ENCODE peak calls at places on chromosome 14, in four cellular contexts. P, I, D and Z are unnamed samples. For H3K9me3, the result is how much of the 10 kb centered on the place peaks cover.

GRCh38 chr14:67680121-67680602 is 5.7 kb upstream of the VTI1B start:
- DNase-seq in D (peak), P (no peak), I (no peak), Z (no peak)

GRCh38 chr14:94110552-94111181 is at the start of gene IFI27:
- DNase-seq in I (peak), P (no peak), D (peak), Z (peak)

GRCh38 chr14:102028733-102029132 is 58.1 kb downstream of the HSP90AA1 start:
- DNase-seq in P (no peak), D (peak), I (no peak), Z (no peak)

GRCh38 chr14:101400815-101401214 is 160.5 kb upstream of the DIO3 start:
- DNase-seq in P (no peak), D (peak), I (no peak), Z (peak)

GRCh38 chr14:97719931-97720330 is 922.7 kb downstream of the VRK1 start:
- DNase-seq in I (no peak), D (no peak), P (no peak), Z (no peak)

GRCh38 chr14:65993103-65993502 is 493.1 kb upstream of the CCDC196 start:
- DNase-seq in D (no peak), P (no peak), I (no peak), Z (no peak)

GRCh38 chr14:58301416-58301815 is 3.1 kb downstream of the ARID4A start:
- DNase-seq in D (no peak), P (no peak), I (no peak), Z (no peak)

GRCh38 chr14:93051600-93052546 is 63.9 kb downstream of the ITPK1 start:
- DNase-seq in P (no peak), D (no peak), I (no peak), Z (no peak)

GRCh38 chr14:101980700-101981099 is 16.3 kb downstream of the DYNC1H1 start:
- DNase-seq in I (peak), P (peak), D (peak), Z (no peak)

GRCh38 chr14:93713726-93714405 is 74.4 kb downstream of the PRIMA1 start:
- DNase-seq in D (no peak), I (no peak), P (no peak), Z (no peak)

GRCh38 chr14:95527392-95528002 is 7.4 kb upstream of the GLRX5 start:
- DNase-seq in P (peak), I (peak), D (peak), Z (peak)

GRCh38 chr14:33120341-33120740 is 181.7 kb downstream of the NPAS3 start:
- DNase-seq in P (no peak), I (no peak), D (peak), Z (no peak)

GRCh38 chr14:32419429-32419828 is 90.3 kb downstream of the AKAP6 start:
- DNase-seq in D (no peak), I (no peak), P (no peak), Z (no peak)

GRCh38 chr14:99541677-99542470 is 60.7 kb downstream of the CCNK start:
- DNase-seq in P (no peak), D (no peak), I (no peak), Z (no peak)

GRCh38 chr14:46368275-46368674 is 283.3 kb downstream of the RPL10L start:
- DNase-seq in P (peak), D (no peak), I (no peak), Z (no peak)

GRCh38 chr14:20118795-20119194 is 8.3 kb downstream of the OR4K17 start:
- DNase-seq in P (no peak), I (no peak), D (no peak), Z (no peak)

GRCh38 chr14:20112321-20112720 is 1.8 kb downstream of the OR4K17 start:
- DNase-seq in P (no peak), D (no peak), I (no peak), Z (no peak)

DNA sequence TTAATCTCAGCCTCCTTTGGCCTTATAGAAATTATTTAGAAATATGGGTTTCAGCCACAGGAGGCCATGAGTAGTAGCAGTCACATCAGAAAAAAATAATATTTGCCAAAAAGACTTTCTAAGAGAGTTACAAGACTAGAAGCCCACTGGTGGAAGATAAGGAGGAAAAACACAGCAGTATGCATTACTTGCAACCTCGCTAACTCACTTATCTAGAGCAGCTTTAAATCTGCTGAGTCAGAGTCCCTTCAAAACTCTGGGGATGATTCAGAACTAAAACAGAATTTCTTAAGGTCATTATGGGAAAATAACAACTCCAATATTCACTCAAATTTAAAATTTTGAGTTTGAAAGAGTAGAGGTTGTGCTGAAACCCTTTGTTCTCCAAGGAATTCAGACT is 6.2 kb downstream of the OR4K17 start:
- DNase-seq in P (no peak), I (no peak), D (no peak), Z (no peak)
- H3K9me3 ChIP-seq in P (under half), I (under half), D (under half), Z (under half)

DNA sequence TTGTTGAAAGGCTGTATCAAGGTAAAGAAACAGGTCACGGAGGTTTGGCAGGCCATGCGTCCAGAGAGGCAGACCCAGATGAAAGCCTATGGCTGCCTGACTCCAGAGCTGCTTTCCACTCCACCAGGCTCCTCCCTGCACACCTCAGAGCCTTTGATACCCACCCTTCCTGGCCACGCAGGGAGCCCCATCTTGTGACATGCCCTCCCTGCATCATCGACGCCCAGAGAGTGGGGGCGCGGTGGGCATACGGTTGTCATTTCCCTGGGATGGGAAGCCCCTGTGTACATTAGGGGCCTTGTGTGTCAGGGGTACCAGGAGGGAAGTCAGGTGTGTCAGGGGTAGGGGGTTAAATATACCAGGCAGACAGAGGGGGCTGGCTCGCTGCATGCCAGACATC is 30.3 kb upstream of the GPR68 start:
- DNase-seq in P (no peak), D (no peak), I (no peak), Z (no peak)
- TF ChIP-seq CTCF in P (no peak), D (no peak), I (no peak), Z (no peak)

DNA sequence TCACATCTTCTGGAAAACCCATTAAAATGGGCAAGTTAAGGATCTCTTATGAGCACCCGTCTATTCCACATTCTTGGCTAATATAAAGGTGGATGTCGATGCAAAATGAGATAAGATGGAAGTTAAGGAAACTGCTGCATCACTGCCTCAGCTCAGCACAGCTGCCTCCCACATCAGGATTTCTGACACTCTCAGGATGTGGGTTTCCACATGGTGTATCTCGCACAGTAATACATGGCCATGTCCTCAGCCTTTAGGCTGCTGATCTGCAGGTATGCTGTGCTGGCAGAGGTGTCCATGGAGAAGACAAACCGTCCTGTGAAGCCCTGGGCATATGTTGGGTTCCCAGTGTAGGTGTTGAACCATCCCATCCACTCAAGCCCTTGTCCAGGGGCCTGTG is 1348.0 kb downstream of the TMEM121 start:
- DNase-seq in P (no peak), D (no peak), I (no peak), Z (no peak)
- H3K9me3 ChIP-seq in P (under half), D (under half), I (under half), Z (under half)

DNA sequence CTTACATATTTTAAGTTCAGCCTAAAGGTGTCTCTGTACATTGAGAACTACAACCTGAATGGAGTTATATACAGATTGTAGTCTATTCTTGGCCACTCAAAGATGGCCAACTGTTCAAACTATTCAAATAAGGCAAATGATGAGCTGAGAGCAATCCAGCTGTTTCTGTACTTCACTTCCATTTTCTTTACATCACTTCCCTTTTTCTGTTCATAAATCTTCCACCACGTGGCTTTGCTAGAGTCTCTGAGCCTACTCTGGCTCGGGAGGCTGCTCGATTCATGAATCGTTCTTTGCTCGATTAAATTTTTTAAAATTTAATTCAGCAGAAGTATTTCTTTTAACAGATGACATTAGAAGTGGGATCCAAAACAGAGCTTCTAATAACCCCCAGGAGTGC is 879.7 kb downstream of the GALC start:
- DNase-seq in P (no peak), I (no peak), D (no peak), Z (no peak)
- TF ChIP-seq CTCF in P (no peak), I (no peak), D (no peak), Z (no peak)

DNA sequence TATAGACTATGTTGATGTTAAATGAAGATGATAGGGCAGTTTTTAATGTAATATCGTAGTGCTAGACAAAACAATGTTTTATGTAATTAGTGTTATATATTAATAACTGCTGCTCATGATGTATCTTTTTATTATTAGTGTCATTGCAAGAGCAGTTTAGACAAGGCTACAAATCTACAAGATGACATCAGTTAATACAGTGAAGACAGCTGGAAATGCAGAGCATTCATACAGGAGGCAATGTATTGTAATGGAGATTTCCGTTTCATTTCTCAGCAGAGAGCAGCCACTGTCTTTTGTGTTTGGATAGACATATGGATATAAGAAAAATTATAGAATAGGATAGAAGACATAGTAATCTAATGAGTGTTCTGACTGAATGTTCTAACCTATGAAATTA is 178.0 kb downstream of the FOXG1 start:
- DNase-seq in P (no peak), I (no peak), D (no peak), Z (no peak)
- H3K9me3 ChIP-seq in P (under half), I (under half), D (under half), Z (under half)

DNA sequence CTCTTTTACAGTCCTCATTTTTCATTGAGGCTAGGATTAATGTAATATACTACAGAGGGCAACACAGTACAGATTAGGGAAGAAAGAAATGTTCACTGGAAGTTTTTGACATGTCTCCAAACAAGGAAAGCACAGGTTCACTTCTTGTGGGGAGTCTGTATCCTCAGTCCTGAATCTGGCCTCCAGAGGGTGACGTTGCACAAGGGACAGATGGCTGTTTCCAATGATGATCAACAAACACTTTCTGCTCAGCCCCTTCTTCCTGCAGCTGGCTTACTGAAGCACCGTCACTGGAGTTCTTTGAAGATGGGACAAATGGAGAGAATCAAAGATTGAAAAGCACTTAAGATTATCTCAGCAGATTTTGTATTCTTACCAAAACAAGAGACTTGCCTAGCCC is 123.3 kb upstream of the OR4E1 start:
- DNase-seq in D (no peak), P (no peak), I (no peak), Z (no peak)
- TF ChIP-seq CTCF in D (no peak), P (no peak), I (no peak), Z (no peak)

GRCh38 chr14:106210650-106211049 is 684.3 kb downstream of the TMEM121 start:
- DNase-seq in D (no peak), P (no peak), I (no peak), Z (no peak)
- H3K9me3 ChIP-seq in D (under half), P (under half), I (under half), Z (under half)

GRCh38 chr14:24437736-24438067 is 4.9 kb downstream of the SDR39U1 start:
- DNase-seq in I (no peak), P (no peak), D (no peak), Z (no peak)

GRCh38 chr14:24435998-24436354 is 6.2 kb downstream of the KHNYN start:
- DNase-seq in D (no peak), I (no peak), P (no peak), Z (no peak)

GRCh38 chr14:24436355-24437019 is 6.1 kb downstream of the SDR39U1 start:
- DNase-seq in D (peak), I (no peak), P (no peak), Z (peak)

GRCh38 chr14:24438198-24439095 is 4.1 kb downstream of the SDR39U1 start:
- DNase-seq in D (no peak), P (no peak), I (no peak), Z (no peak)

DNA sequence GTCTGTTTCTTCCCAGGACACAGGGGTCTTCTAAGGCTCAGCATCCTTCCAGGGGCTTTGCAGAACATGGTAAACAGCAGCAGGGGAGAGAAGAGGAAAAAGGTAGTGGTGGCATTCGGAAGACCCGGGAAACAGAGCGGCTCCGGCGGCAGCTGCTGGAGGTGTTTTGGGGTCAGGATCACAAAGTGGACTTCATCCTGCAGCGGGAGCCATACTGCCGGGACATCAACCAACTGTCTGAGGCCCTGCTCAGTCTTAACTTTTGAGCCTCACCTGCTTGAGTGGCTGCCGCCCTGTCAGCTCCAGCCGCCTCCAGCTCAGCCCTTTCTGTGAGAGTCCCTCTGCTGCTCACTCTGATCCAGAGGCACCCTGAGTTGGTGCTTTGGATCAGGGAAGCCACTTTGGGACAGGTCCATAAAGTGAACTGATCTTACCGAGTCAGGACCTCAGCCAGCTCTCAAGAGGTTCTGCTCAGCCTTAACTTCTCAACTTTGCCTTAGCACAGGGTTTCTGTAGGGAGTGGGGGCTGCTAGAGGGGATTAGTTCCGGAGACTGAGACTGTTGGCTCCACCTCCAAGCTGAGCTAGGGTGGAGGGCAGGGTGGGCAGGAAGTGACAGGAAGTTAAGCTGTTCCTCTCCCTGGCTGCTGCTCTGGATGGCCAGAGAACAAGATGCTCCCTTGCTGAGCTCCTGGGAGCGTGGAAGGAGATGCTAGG is 5.4 kb downstream of the SDR39U1 start:
- DNase-seq in P (no peak), I (no peak), D (no peak), Z (peak)
- TF ChIP-seq CTCF in P (no peak), I (no peak), D (no peak), Z (no peak)

DNA sequence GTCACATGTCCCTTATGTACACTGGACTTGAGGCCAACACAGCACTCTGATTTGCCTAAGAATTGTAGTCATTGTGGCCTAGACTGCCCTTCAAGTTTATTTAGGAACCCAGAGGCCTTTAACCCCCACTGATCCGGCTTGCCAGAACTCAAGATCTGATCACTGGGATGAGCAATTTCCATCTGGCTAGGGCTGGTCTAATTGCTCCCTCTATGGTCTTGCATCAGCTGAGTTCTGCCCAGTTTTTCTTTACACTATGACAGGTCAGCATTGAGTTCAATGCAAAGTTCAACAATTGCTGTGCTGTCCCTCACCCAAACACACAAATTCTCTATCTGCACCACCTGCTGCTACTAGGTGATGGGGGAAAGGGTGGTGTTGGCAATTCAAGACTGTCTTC is 146.9 kb upstream of the MDGA2 start:
- DNase-seq in P (no peak), D (no peak), I (no peak), Z (no peak)
- H3K9me3 ChIP-seq in P (under half), D (under half), I (under half), Z (under half)

GRCh38 chr14:91318911-91319310 is 74.4 kb upstream of the GPR68 start:
- DNase-seq in D (no peak), I (no peak), P (no peak), Z (no peak)
- TF ChIP-seq CTCF in D (no peak), I (no peak), P (no peak), Z (no peak)